ENCODE peak calls at places on chromosomes 1 and 21, in five cellular contexts. Q is suprapubic skin, T is heart right ventricle, H is stomach, O is ovary. X is an unnamed sample.

GRCh38 chr1:32965251-32965643 is 638 bp upstream of the RNF19B start:
- DNase-seq in T (no peak), O (no peak), H (no peak), Q (no peak), X (no peak)

GRCh38 chr1:153404768-153405167 is 11.6 kb upstream of the S100A7A start:
- DNase-seq in Q (no peak), T (peak; percentile 12), H (peak; percentile 49), O (no peak), X (peak; percentile 45)

GRCh38 chr1:36981771-36982622 is 52.3 kb downstream of the GRIK3 start:
- DNase-seq in Q (no peak), H (no peak), O (no peak), T (no peak), X (no peak)

GRCh38 chr1:182484531-182485257 is 34.7 kb downstream of the RGSL1 start:
- DNase-seq in T (no peak), H (no peak), Q (no peak), O (no peak), X (no peak)

GRCh38 chr1:30919025-30919881 is 10.7 kb upstream of the SDC3 start:
- DNase-seq in T (no peak), O (peak; percentile 17), H (no peak), Q (peak; percentile 35), X (no peak)

GRCh38 chr1:199311478-199312242 is 672.8 kb downstream of the PTPRC start:
- DNase-seq in T (no peak), H (no peak), Q (no peak), O (no peak), X (no peak)

GRCh38 chr1:31707711-31708110 is 3.9 kb upstream of the COL16A1 start:
- DNase-seq in O (no peak), H (no peak), Q (no peak), T (peak; percentile 43), X (no peak)

GRCh38 chr1:228154021-228154684 is 4.4 kb downstream of the GJC2 start:
- DNase-seq in T (no peak), Q (no peak), O (peak; percentile 29), H (no peak), X (no peak)

GRCh38 chr21:44819283-44820243 is 1.7 kb upstream of the SUMO3 start:
- DNase-seq in Q (no peak), T (no peak), H (no peak), O (no peak), X (no peak)

GRCh38 chr21:44616591-44616926 is 4.7 kb downstream of the KRTAP10-8 start:
- DNase-seq in Q (no peak), H (no peak), O (no peak), T (no peak), X (no peak)

GRCh38 chr21:32135401-32136363 is 143.2 kb downstream of the MIS18A start:
- DNase-seq in T (no peak), Q (no peak), O (no peak), H (no peak), X (no peak)

GRCh38 chr1:245715970-245716369 is 561.2 kb downstream of the KIF26B start:
- DNase-seq in H (no peak), O (no peak), T (no peak), Q (no peak), X (no peak)

GRCh38 chr1:110055493-110056283 is 14.8 kb downstream of the ALX3 start:
- DNase-seq in T (no peak), Q (no peak), H (no peak), O (no peak), X (no peak)

GRCh38 chr1:33257388-33257758 is 1.1 kb downstream of the ZNF362 start:
- DNase-seq in Q (no peak), T (no peak), O (no peak), H (no peak), X (no peak)

GRCh38 chr1:225428879-225429455 is 1.1 kb upstream of the LBR start:
- DNase-seq in H (no peak), Q (no peak), O (no peak), T (no peak), X (no peak)

GRCh38 chr1:181073638-181074037 is 14.9 kb upstream of the IER5 start:
- DNase-seq in Q (no peak), O (no peak), T (no peak), H (no peak), X (no peak)

GRCh38 chr1:39214021-39214713 is 9.7 kb downstream of the MACF1 start:
- DNase-seq in O (no peak), T (peak; percentile 46), H (no peak), Q (no peak), X (no peak)

GRCh38 chr1:247845693-247846017 is 4.0 kb upstream of the OR11L1 start:
- DNase-seq in T (no peak), H (no peak), O (no peak), Q (no peak), X (no peak)

GRCh38 chr21:17045214-17045835 is 467.5 kb upstream of the CXADR start:
- DNase-seq in H (no peak), Q (no peak), O (no peak), T (no peak), X (no peak)

GRCh38 chr1:26705788-26706237 is 10.0 kb downstream of the ARID1A start:
- DNase-seq in Q (no peak), O (no peak), H (no peak), T (no peak), X (no peak)

GRCh38 chr21:39805983-39806382 is 61.0 kb downstream of the IGSF5 start:
- DNase-seq in T (no peak), H (no peak), O (no peak), Q (no peak), X (no peak)

GRCh38 chr21:38619865-38620513 is 121.7 kb upstream of the ERG start:
- DNase-seq in H (no peak), O (peak; percentile 82), T (peak; percentile 35), Q (no peak), X (no peak)

GRCh38 chr21:26826801-26827200 is 18.4 kb downstream of the ADAMTS1 start:
- DNase-seq in Q (no peak), H (no peak), O (no peak), T (no peak), X (no peak)

GRCh38 chr21:15241997-15242767 is 177.4 kb upstream of the NRIP1 start:
- DNase-seq in O (no peak), H (no peak), Q (no peak), T (no peak), X (no peak)

GRCh38 chr1:228087771-228088251 is 5.3 kb downstream of the ARF1 start:
- DNase-seq in Q (no peak), O (no peak), H (no peak), T (no peak), X (no peak)

GRCh38 chr1:223538921-223539445 is 126.5 kb downstream of the CAPN8 start:
- DNase-seq in T (no peak), H (no peak), O (no peak), Q (no peak), X (no peak)

GRCh38 chr1:152112101-152112884 is 3.0 kb downstream of the TCHH start:
- DNase-seq in T (no peak), O (no peak), H (no peak), Q (no peak), X (no peak)

GRCh38 chr1:205938682-205939081 is 4.6 kb downstream of the SLC26A9 start:
- DNase-seq in T (no peak), Q (no peak), H (no peak), O (no peak), X (no peak)

GRCh38 chr1:205940710-205941109 is 2.5 kb downstream of the SLC26A9 start:
- DNase-seq in Q (no peak), O (no peak), T (no peak), H (peak; percentile 54), X (no peak)

GRCh38 chr1:205942631-205943159 is 561 bp downstream of the SLC26A9 start:
- DNase-seq in Q (no peak), H (no peak), O (no peak), T (no peak), X (no peak)

GRCh38 chr1:205936846-205937707 is 6.2 kb downstream of the SLC26A9 start:
- DNase-seq in O (no peak), H (no peak), Q (no peak), T (no peak), X (no peak)

GRCh38 chr1:205939690-205940330 is 3.4 kb downstream of the SLC26A9 start:
- DNase-seq in O (no peak), H (peak; percentile 68), Q (no peak), T (no peak), X (no peak)
- TF ChIP-seq CTCF in O (no peak), H (no peak), Q (no peak), T (peak; percentile 16), X (no peak)

GRCh38 chr1:29303201-29304024 is 67.1 kb downstream of the PTPRU start:
- DNase-seq in T (no peak), H (no peak), O (peak; percentile 20), Q (no peak), X (no peak)

GRCh38 chr1:29305943-29306342 is 69.6 kb downstream of the PTPRU start:
- DNase-seq in H (no peak), Q (no peak), O (no peak), T (no peak), X (no peak)

GRCh38 chr1:29309621-29310020 is 73.3 kb downstream of the PTPRU start:
- DNase-seq in H (no peak), T (no peak), Q (no peak), O (peak; percentile 14), X (no peak)

GRCh38 chr1:29306471-29307140 is 70.3 kb downstream of the PTPRU start:
- DNase-seq in T (no peak), Q (no peak), H (no peak), O (peak; percentile 4), X (no peak)

DNA sequence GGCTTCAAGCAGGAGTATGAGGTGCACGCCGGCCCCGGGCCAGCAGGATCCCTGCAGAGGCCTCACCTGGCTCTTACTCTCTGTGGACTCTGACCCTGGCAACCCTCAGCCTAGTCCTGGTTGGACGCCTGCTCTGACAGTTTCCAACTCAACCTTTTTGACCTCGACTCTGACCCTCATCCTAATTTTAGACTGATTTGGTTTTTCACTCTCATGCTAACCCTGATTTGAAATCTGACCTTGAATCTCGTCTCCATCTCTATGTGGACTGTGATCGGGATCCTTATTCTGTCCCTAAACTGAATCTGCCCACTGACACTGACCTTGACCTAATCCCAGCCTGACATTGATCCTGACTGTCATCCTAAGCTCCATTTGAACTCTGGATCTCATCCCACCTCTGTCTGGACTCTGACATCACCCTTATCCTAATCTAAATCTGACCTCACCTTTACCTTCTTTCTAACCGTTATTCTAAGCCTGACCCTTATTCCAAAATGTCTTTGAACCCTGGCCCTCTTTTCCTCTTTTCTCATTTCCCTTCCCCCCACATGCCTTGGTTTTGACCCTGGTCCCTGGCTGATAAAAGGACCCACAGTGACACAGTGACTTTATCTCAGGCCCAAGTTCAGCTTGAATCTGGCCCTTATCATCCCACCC is 67.8 kb downstream of the PTPRU start:
- DNase-seq in T (no peak), Q (no peak), O (no peak), H (no peak), X (no peak)
- H3K27ac ChIP-seq in T (no peak overlapping the region), Q (no peak overlapping the region), O (no peak overlapping the region), H (no peak overlapping the region), X (no peak overlapping the region)

GRCh38 chr1:162696286-162696862 is 64.1 kb downstream of the DDR2 start:
- DNase-seq in O (peak; percentile 87), Q (peak; percentile 84), T (peak; percentile 84), H (peak; percentile 60), X (no peak)
- H3K4me3 ChIP-seq in O (no peak overlapping the region), Q (no peak overlapping the region), T (no peak overlapping the region), H (peak overlapping the region; percentile 5), X (no peak overlapping the region)

DNA sequence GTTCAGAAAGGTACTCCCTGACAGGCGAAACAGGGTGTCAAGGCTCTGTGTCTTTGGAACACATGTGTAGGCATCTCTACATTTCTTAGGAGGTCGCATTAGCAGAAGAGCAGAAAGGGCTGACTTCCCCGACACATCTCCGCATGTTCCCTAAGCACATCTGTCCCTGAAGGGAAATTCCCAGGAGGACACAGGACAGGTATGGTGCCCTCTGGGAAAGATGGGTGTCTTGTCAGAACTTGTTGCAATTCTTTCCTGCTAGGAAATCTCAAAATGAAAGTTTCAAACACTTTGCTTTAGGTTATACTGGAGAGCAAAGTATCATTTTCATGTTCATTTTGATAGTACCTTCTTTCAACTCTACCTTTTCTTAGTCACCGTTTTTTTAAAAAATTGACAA is 2.0 kb downstream of the DSCAM start:
- DNase-seq in Q (no peak), O (no peak), H (no peak), T (no peak), X (no peak)
- TF ChIP-seq CTCF in Q (no peak), O (no peak), H (no peak), T (no peak), X (no peak)

X was measured in CD8-positive, alpha-beta T cell.